ENCODE peak calls at places on chromosomes 3 and 15, in seven cellular contexts. One of them, this sample, is unnamed.
A peak's percentile ranks its signal among the peaks of the same experiment; 100 is the strongest.

GRCh38 chr3:72246685-72247084 is 461.7 kb upstream of the PROK2 start:
- DNase-seq in GM10248: no peak
- DNase-seq in IMR-90: no peak
- DNase-seq in coronary artery: no peak
- DNase-seq in GM12878: no peak
- DNase-seq in thyroid gland: no peak
- DNase-seq in psoas muscle: no peak
- DNase-seq in this sample: no peak

GRCh38 chr15:45903283-45903682 is 268.5 kb downstream of the SQOR start:
- DNase-seq in GM12878: no peak
- DNase-seq in GM10248: no peak
- DNase-seq in psoas muscle: no peak
- DNase-seq in IMR-90: no peak
- DNase-seq in coronary artery: no peak
- DNase-seq in thyroid gland: no peak
- DNase-seq in this sample: no peak

GRCh38 chr3:95627293-95627692 is 1187.1 kb upstream of the EPHA6 start:
- DNase-seq in GM12878: no peak
- DNase-seq in IMR-90: no peak
- DNase-seq in thyroid gland: no peak
- DNase-seq in coronary artery: no peak
- DNase-seq in psoas muscle: no peak
- DNase-seq in GM10248: no peak
- DNase-seq in this sample: no peak

GRCh38 chr3:165194477-165195135 is 1.6 kb downstream of the SLITRK3 start:
- DNase-seq in psoas muscle: no peak
- DNase-seq in coronary artery: no peak
- DNase-seq in IMR-90: no peak
- DNase-seq in thyroid gland: no peak
- DNase-seq in GM12878: no peak
- DNase-seq in GM10248: no peak
- DNase-seq in this sample: no peak

GRCh38 chr3:23430781-23431423 is 227.8 kb downstream of the UBE2E2 start:
- DNase-seq in thyroid gland: no peak
- DNase-seq in coronary artery: no peak
- DNase-seq in GM10248: no peak
- DNase-seq in IMR-90: peak; percentile 34
- DNase-seq in psoas muscle: no peak
- DNase-seq in GM12878: no peak
- DNase-seq in this sample: peak; percentile 13

GRCh38 chr3:73056365-73057150 is 4.9 kb upstream of the EBLN2 start:
- DNase-seq in GM10248: peak; percentile 26
- DNase-seq in coronary artery: no peak
- DNase-seq in psoas muscle: no peak
- DNase-seq in IMR-90: peak; percentile 62
- DNase-seq in thyroid gland: no peak
- DNase-seq in GM12878: no peak
- DNase-seq in this sample: peak; percentile 42

GRCh38 chr3:13432093-13432492 is 12.0 kb upstream of the NUP210 start:
- DNase-seq in psoas muscle: no peak
- DNase-seq in thyroid gland: no peak
- DNase-seq in GM10248: no peak
- DNase-seq in coronary artery: no peak
- DNase-seq in GM12878: no peak
- DNase-seq in IMR-90: no peak
- DNase-seq in this sample: no peak

GRCh38 chr15:21260966-21261395 is 179.3 kb downstream of the POTEB3 start:
- DNase-seq in IMR-90: no peak
- DNase-seq in psoas muscle: peak; percentile 48
- DNase-seq in GM10248: no peak
- DNase-seq in GM12878: no peak
- DNase-seq in thyroid gland: no peak
- DNase-seq in coronary artery: peak; percentile 72
- DNase-seq in this sample: no peak

GRCh38 chr15:87724330-87724729 is 532.2 kb downstream of the NTRK3 start:
- DNase-seq in GM12878: no peak
- DNase-seq in thyroid gland: no peak
- DNase-seq in psoas muscle: no peak
- DNase-seq in coronary artery: no peak
- DNase-seq in IMR-90: no peak
- DNase-seq in GM10248: no peak
- DNase-seq in this sample: no peak

GRCh38 chr3:47440131-47440530 is 35.6 kb downstream of the SCAP start:
- DNase-seq in GM12878: no peak
- DNase-seq in psoas muscle: no peak
- DNase-seq in coronary artery: no peak
- DNase-seq in GM10248: no peak
- DNase-seq in IMR-90: no peak
- DNase-seq in thyroid gland: no peak
- DNase-seq in this sample: no peak
- TF ChIP-seq CTCF in GM12878: no peak
- TF ChIP-seq CTCF in psoas muscle: no peak
- TF ChIP-seq CTCF in coronary artery: no peak
- TF ChIP-seq CTCF in GM10248: peak; percentile 29
- TF ChIP-seq CTCF in IMR-90: peak; percentile 40
- TF ChIP-seq CTCF in thyroid gland: no peak
- TF ChIP-seq CTCF in this sample: peak; percentile 45

GRCh38 chr3:168061332-168061996 is 34.3 kb downstream of the GOLIM4 start:
- DNase-seq in thyroid gland: no peak
- DNase-seq in coronary artery: no peak
- DNase-seq in GM12878: no peak
- DNase-seq in psoas muscle: no peak
- DNase-seq in GM10248: no peak
- DNase-seq in IMR-90: no peak
- DNase-seq in this sample: no peak
- TF ChIP-seq CTCF in thyroid gland: no peak
- TF ChIP-seq CTCF in coronary artery: no peak
- TF ChIP-seq CTCF in GM12878: no peak
- TF ChIP-seq CTCF in psoas muscle: no peak
- TF ChIP-seq CTCF in GM10248: no peak
- TF ChIP-seq CTCF in IMR-90: peak; percentile 27
- TF ChIP-seq CTCF in this sample: peak; percentile 58

GRCh38 chr3:175121225-175121624 is 262.1 kb downstream of the NAALADL2 start:
- DNase-seq in psoas muscle: no peak
- DNase-seq in GM12878: no peak
- DNase-seq in thyroid gland: no peak
- DNase-seq in coronary artery: no peak
- DNase-seq in GM10248: no peak
- DNase-seq in IMR-90: no peak
- DNase-seq in this sample: no peak
- TF ChIP-seq CTCF in psoas muscle: no peak
- TF ChIP-seq CTCF in GM12878: peak; percentile 6
- TF ChIP-seq CTCF in thyroid gland: peak; percentile 17
- TF ChIP-seq CTCF in coronary artery: no peak
- TF ChIP-seq CTCF in GM10248: no peak
- TF ChIP-seq CTCF in IMR-90: peak; percentile 7
- TF ChIP-seq CTCF in this sample: peak; percentile 51

GRCh38 chr15:48828906-48829305 is 18.0 kb upstream of the CEP152 start:
- DNase-seq in thyroid gland: no peak
- DNase-seq in GM12878: no peak
- DNase-seq in IMR-90: no peak
- DNase-seq in psoas muscle: no peak
- DNase-seq in coronary artery: no peak
- DNase-seq in GM10248: no peak
- DNase-seq in this sample: no peak

GRCh38 chr15:48825075-48825474 is 14.2 kb upstream of the CEP152 start:
- DNase-seq in psoas muscle: no peak
- DNase-seq in thyroid gland: no peak
- DNase-seq in GM10248: no peak
- DNase-seq in coronary artery: no peak
- DNase-seq in IMR-90: no peak
- DNase-seq in GM12878: no peak
- DNase-seq in this sample: no peak

GRCh38 chr15:48823706-48824105 is 12.8 kb upstream of the CEP152 start:
- DNase-seq in thyroid gland: no peak
- DNase-seq in coronary artery: no peak
- DNase-seq in GM10248: no peak
- DNase-seq in psoas muscle: no peak
- DNase-seq in IMR-90: no peak
- DNase-seq in GM12878: no peak
- DNase-seq in this sample: no peak

DNA sequence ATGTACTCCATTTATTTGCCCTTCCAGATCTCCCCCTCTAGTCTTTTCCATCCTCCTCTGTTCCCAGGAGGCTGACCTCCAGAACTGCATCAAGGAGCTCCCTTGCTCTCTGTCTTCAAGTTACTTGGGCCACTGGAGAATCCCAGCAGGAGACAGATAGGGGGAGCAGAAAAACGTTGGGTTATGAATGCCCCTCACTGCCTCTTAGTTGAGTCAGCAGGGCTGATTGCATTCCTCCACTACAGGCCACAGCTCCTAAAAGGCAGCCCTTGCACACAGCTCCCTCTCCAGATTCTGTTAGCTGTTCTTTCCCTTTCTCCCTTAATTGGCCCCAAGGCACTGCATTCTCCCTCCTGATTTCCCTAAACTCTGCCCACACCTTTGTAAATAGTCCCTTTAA is 12.4 kb upstream of the CEP152 start:
- DNase-seq in GM10248: no peak
- DNase-seq in thyroid gland: no peak
- DNase-seq in IMR-90: peak; percentile 46
- DNase-seq in psoas muscle: no peak
- DNase-seq in coronary artery: no peak
- DNase-seq in GM12878: no peak
- DNase-seq in this sample: peak; percentile 32
- TF ChIP-seq CTCF in GM10248: no peak
- TF ChIP-seq CTCF in thyroid gland: no peak
- TF ChIP-seq CTCF in IMR-90: no peak
- TF ChIP-seq CTCF in psoas muscle: no peak
- TF ChIP-seq CTCF in coronary artery: no peak
- TF ChIP-seq CTCF in GM12878: no peak
- TF ChIP-seq CTCF in this sample: no peak

DNA sequence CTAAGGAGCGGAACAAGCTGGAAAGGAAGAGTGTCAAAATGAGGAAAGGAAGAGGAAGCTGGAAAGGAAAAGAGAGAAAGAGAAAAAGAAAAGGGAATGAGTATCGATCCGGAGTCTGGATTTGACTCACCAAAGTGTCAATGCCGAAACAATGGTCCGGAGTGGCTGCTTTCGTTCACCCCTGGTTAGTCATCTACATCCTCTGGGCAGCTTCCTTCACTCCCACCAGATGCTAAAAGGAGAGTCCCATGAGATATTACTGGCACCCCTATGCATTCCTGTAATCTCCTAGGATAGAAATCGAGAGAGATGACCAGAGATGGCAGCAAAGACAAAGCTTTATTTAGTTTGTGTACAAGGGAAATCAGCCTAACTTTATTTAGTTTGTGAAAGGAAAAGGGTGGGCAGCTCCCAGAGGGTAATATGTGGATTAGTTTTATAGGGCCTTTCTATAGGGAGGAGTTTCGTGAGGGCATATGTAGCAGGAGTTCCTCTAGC is 622.2 kb downstream of the ZPLD1 start:
- DNase-seq in coronary artery: no peak
- DNase-seq in psoas muscle: no peak
- DNase-seq in thyroid gland: no peak
- DNase-seq in GM12878: no peak
- DNase-seq in IMR-90: no peak
- DNase-seq in GM10248: no peak
- DNase-seq in this sample: no peak
- TF ChIP-seq CTCF in coronary artery: no peak
- TF ChIP-seq CTCF in psoas muscle: no peak
- TF ChIP-seq CTCF in thyroid gland: no peak
- TF ChIP-seq CTCF in GM12878: no peak
- TF ChIP-seq CTCF in IMR-90: no peak
- TF ChIP-seq CTCF in GM10248: no peak
- TF ChIP-seq CTCF in this sample: no peak

DNA sequence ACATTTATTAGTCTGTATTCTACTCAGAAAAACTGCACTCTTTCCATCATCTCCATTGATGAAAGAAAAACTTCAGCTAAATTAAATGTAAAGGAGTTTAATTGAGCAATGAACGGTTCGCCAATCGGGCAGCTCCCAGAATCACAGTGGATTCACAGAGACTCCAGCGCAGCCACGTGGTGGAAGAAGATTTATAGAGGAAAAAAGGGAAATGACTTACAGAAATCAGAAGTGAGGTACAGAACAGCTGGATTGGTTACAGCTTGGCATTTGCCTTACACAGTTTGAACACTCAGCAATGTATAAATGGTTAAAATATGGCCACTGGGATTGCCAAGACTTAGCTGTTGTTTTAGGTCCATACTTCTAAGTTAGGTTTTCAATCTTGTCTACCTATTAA is 2.8 kb upstream of the SUCLG2 start:
- DNase-seq in coronary artery: no peak
- DNase-seq in GM12878: no peak
- DNase-seq in thyroid gland: no peak
- DNase-seq in psoas muscle: no peak
- DNase-seq in IMR-90: no peak
- DNase-seq in GM10248: no peak
- DNase-seq in this sample: no peak
- TF ChIP-seq CTCF in coronary artery: no peak
- TF ChIP-seq CTCF in GM12878: no peak
- TF ChIP-seq CTCF in thyroid gland: no peak
- TF ChIP-seq CTCF in psoas muscle: no peak
- TF ChIP-seq CTCF in IMR-90: no peak
- TF ChIP-seq CTCF in GM10248: no peak
- TF ChIP-seq CTCF in this sample: no peak

DNA sequence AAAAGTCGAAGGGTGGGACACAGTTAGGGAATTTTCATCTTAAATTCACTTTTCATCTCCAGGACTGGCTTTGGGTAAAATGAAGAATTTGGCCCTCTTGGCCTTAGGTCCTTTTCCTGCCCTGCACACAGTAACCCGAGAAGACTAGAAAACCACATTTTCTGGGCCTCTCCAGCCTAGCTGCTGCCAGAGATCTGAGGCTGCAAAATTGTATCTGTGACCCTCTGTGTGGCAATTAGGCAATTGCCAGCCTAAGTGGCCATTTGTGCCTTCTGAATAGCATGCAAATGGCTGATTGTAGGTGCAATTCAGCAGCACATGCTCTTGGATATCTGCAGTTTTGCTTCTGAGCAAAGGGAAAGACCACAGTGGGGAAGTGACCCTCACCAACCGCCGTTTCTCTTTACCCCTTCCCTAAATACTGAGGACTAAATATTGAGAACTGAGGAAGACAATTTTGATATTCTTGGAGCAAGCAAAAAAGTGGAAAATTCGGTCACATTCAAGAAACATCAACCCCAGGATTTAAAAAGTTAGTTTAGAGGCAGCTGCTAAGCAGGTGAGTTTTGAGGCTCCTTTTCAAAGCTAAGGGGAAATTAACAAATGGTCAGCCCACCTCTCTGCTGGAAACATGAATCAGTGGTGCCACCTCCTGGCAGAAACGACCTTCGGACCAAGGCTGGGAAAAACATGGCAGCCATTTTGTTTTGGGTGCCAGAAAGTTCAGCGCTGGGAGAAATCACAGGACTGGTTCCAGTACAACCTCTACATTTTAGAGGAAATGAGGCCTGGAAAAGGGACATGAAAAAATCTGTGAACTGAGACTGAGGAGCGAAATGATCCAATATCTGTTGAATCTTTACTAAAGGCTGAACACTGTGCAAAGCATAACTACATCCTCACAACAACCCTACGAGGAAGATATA is 56.6 kb upstream of the PRTG start:
- DNase-seq in IMR-90: peak; percentile 52
- DNase-seq in GM12878: peak; percentile 4
- DNase-seq in GM10248: peak; percentile 54
- DNase-seq in psoas muscle: no peak
- DNase-seq in coronary artery: no peak
- DNase-seq in thyroid gland: peak; percentile 78
- DNase-seq in this sample: peak; percentile 11
- TF ChIP-seq CTCF in IMR-90: peak; percentile 77
- TF ChIP-seq CTCF in GM12878: peak; percentile 63
- TF ChIP-seq CTCF in GM10248: peak; percentile 60
- TF ChIP-seq CTCF in psoas muscle: peak; percentile 26
- TF ChIP-seq CTCF in coronary artery: no peak
- TF ChIP-seq CTCF in thyroid gland: peak; percentile 70
- TF ChIP-seq CTCF in this sample: peak; percentile 79

GRCh38 chr3:187742351-187743171 is 2.7 kb downstream of the BCL6 start:
- DNase-seq in GM10248: no peak
- DNase-seq in IMR-90: peak; percentile 45
- DNase-seq in psoas muscle: peak; percentile 74
- DNase-seq in GM12878: no peak
- DNase-seq in thyroid gland: no peak
- DNase-seq in coronary artery: no peak
- DNase-seq in this sample: peak; percentile 32
- TF ChIP-seq CTCF in GM10248: no peak
- TF ChIP-seq CTCF in IMR-90: no peak
- TF ChIP-seq CTCF in psoas muscle: no peak
- TF ChIP-seq CTCF in GM12878: no peak
- TF ChIP-seq CTCF in thyroid gland: peak; percentile 9
- TF ChIP-seq CTCF in coronary artery: peak; percentile 3
- TF ChIP-seq CTCF in this sample: peak; percentile 41